ENCODE peak calls at places on chromosomes 1 and 21, in ten cellular contexts. G is GM12865; Y is CD8-positive, alpha-beta T cell; Z is fibroblast of pulmonary artery; R is astrocyte of the spinal cord; O is Peyer's patch; E is CD8-positive, alpha-beta memory T cell; A is IMR-90; L is cardiac fibroblast; U is lower lobe of right lung. M is an unnamed sample.

GRCh38 chr1:18607289-18607760 is 23.3 kb upstream of the PAX7 start:
- DNase-seq in A (no peak), Z (no peak), E (no peak), G (no peak), Y (no peak), O (no peak), U (no peak), L (no peak), R (no peak), M (no peak)

GRCh38 chr21:42671778-42672593 is 18.6 kb downstream of the PDE9A start:
- DNase-seq in R (peak), E (no peak), U (no peak), O (no peak), Z (no peak), G (no peak), Y (no peak), A (no peak), L (no peak), M (no peak)

GRCh38 chr1:221858758-221859157 is 116.9 kb upstream of the DUSP10 start:
- DNase-seq in A (peak), O (no peak), G (no peak), L (peak), R (peak), E (no peak), Y (no peak), U (no peak), Z (peak), M (no peak)

GRCh38 chr1:157966034-157966671 is 27.3 kb upstream of the KIRREL1 start:
- DNase-seq in L (peak), O (peak), E (no peak), G (no peak), Z (peak), Y (no peak), A (peak), U (no peak), R (peak), M (no peak)

GRCh38 chr1:209688746-209689234 is 13.6 kb downstream of the G0S2 start:
- DNase-seq in R (peak), A (peak), L (peak), Y (no peak), O (no peak), Z (peak), E (no peak), U (no peak), G (no peak), M (no peak)

GRCh38 chr1:39647247-39647646 is 7.8 kb upstream of the HEYL start:
- DNase-seq in O (no peak), A (no peak), Z (no peak), Y (no peak), G (no peak), U (no peak), L (no peak), R (no peak), E (no peak), M (no peak)

GRCh38 chr1:39694026-39694425 is 2.8 kb upstream of the HPCAL4 start:
- DNase-seq in G (no peak), Z (no peak), U (no peak), A (no peak), Y (no peak), L (no peak), E (no peak), O (no peak), R (no peak), M (no peak)

GRCh38 chr1:16372535-16373340 is 5.7 kb downstream of the SZRD1 start:
- DNase-seq in E (no peak), Y (no peak), Z (no peak), U (no peak), L (peak), R (no peak), A (peak), G (no peak), O (no peak), M (no peak)

GRCh38 chr1:162943627-162944026 is 82.7 kb upstream of the CCDC190 start:
- DNase-seq in R (peak), U (no peak), L (peak), O (no peak), Y (no peak), E (no peak), A (peak), Z (no peak), G (no peak), M (no peak)

GRCh38 chr1:202642619-202643291 is 67.5 kb downstream of the SYT2 start:
- DNase-seq in E (no peak), Y (no peak), A (no peak), O (no peak), U (no peak), G (no peak), Z (no peak), R (no peak), L (no peak), M (no peak)

GRCh38 chr1:3433596-3434320 is 20.7 kb upstream of the ARHGEF16 start:
- DNase-seq in R (no peak), Y (no peak), G (no peak), L (no peak), O (no peak), U (peak), A (no peak), Z (no peak), E (peak), M (no peak)

GRCh38 chr1:160365325-160365724 is 1.5 kb upstream of the NHLH1 start:
- DNase-seq in Z (no peak), R (no peak), Y (no peak), U (no peak), G (no peak), E (no peak), L (no peak), O (no peak), A (no peak), M (no peak)

GRCh38 chr1:92441316-92442311 is 45.1 kb downstream of the GFI1 start:
- DNase-seq in A (no peak), R (no peak), O (peak), G (no peak), Z (no peak), U (no peak), Y (no peak), E (no peak), L (no peak), M (no peak)

GRCh38 chr21:42381347-42381984 is 14.4 kb downstream of the TMPRSS3 start:
- DNase-seq in Z (peak), R (peak), Y (peak), G (peak), L (peak), E (peak), O (peak), A (peak), U (peak), M (peak)

GRCh38 chr21:42505090-42505726 is 8.4 kb upstream of the SLC37A1 start:
- DNase-seq in G (peak), Y (no peak), Z (no peak), U (no peak), A (no peak), L (no peak), O (no peak), R (no peak), E (no peak), M (no peak)

GRCh38 chr1:228044961-228045360 is 37.5 kb upstream of the ARF1 start:
- DNase-seq in A (no peak), Z (no peak), G (no peak), L (no peak), O (peak), R (no peak), E (no peak), U (peak), Y (no peak), M (no peak)

GRCh38 chr1:202584707-202585590 is 125.3 kb downstream of the SYT2 start:
- DNase-seq in L (no peak), E (no peak), U (no peak), R (no peak), A (peak), Z (no peak), G (no peak), Y (no peak), O (no peak), M (no peak)

GRCh38 chr1:40316595-40317393 is at the start of gene COL9A2:
- DNase-seq in Y (peak), A (no peak), U (peak), Z (no peak), R (no peak), L (no peak), O (no peak), G (peak), E (peak), M (no peak)

GRCh38 chr1:210487021-210487420 is 158.3 kb downstream of the HHAT start:
- DNase-seq in Z (no peak), R (no peak), G (no peak), E (no peak), L (no peak), Y (no peak), A (no peak), U (no peak), O (no peak), M (no peak)

GRCh38 chr1:38474738-38475623 is 384.6 kb downstream of the RRAGC start:
- DNase-seq in U (no peak), G (peak), Z (no peak), A (no peak), O (no peak), L (no peak), Y (no peak), E (no peak), R (no peak), M (no peak)

GRCh38 chr21:22584308-22584707 is 1586.1 kb downstream of the NCAM2 start:
- DNase-seq in Y (no peak), A (no peak), E (no peak), U (no peak), R (no peak), G (no peak), Z (no peak), O (no peak), L (no peak), M (no peak)

GRCh38 chr1:230147253-230148193 is 80.5 kb downstream of the GALNT2 start:
- DNase-seq in Y (no peak), A (no peak), R (no peak), O (no peak), L (no peak), E (no peak), Z (no peak), G (no peak), U (no peak), M (no peak)

GRCh38 chr1:153679337-153680119 is 1.0 kb downstream of the NPR1 start:
- DNase-seq in Z (peak), O (no peak), L (peak), E (peak), A (no peak), U (peak), Y (peak), R (no peak), G (no peak), M (no peak)

DNA sequence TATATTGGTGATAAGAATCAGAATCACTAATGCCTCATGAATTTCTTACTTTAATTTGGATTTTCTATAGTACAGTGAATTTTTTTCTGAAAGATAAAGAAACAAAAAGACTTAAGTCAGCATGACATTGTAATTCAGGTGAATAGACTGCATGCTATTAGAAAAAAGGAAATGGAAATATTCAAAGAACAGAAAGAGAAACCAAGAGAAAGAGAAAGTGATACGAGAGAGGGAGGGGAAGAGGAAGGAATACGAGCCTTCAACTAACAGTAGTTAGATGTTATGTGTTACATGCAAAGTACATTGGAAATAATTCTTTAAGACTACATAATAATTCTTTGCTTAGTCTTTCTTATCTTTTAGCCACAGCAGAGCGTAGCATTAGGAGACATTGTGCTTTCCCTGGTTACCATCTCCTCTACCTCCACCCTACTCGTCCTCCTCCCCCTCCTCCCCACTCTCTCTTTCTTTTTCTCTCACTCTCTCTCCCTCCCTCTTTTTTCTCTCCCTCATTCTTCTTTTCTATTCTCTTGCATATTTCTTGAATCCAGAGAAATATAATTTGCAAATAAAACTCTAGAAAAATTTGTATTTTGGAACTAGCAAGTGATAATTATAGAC is 46.4 kb upstream of the ADGRL4 start:
- DNase-seq in G (no peak), E (no peak), L (no peak), O (no peak), U (no peak), A (no peak), R (no peak), Y (no peak), Z (no peak), M (no peak)
- H3K4me3 ChIP-seq in G (peak), E (no peak), L (no peak), O (no peak), U (peak), A (no peak), R (no peak), Y (no peak), Z (peak), M (no peak)

DNA sequence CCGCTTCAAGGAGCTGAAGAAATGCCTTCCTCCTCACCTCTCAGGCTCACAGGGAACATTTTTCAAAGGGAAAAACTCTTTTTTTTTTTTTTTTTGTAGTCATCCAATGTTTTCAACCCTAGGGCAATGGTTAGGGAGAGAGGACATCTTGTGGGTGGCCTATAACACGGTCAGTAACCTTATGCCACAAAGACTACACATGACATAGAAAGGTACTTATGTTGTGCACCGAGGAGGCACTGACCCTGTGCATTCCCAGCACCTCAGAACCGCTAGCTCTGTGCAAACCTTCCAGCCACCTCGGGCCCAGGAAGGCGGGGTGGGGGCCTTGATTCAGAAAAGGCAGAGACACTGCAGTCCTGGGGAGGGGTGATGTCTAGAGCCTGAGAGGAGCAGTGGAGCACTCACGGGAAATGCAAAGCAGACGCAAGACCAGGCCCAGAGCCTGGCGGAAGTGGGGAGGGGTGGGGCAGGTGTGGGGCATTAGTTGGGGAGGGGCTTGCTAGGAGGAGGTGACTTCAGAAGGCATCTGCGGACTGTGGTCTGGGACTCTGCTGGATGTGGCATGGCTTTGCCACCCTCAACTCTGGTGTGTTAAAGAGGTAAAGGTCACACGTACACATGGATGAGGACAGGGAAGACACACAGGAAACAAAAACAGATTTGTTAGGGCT is 68.6 kb downstream of the MDM4 start:
- DNase-seq in G (peak), A (no peak), O (no peak), U (no peak), Z (no peak), R (no peak), Y (peak), E (peak), L (no peak), M (peak)
- H3K4me3 ChIP-seq in G (no peak), A (no peak), O (no peak), U (no peak), Z (no peak), R (no peak), Y (no peak), E (no peak), L (no peak), M (no peak)

DNA sequence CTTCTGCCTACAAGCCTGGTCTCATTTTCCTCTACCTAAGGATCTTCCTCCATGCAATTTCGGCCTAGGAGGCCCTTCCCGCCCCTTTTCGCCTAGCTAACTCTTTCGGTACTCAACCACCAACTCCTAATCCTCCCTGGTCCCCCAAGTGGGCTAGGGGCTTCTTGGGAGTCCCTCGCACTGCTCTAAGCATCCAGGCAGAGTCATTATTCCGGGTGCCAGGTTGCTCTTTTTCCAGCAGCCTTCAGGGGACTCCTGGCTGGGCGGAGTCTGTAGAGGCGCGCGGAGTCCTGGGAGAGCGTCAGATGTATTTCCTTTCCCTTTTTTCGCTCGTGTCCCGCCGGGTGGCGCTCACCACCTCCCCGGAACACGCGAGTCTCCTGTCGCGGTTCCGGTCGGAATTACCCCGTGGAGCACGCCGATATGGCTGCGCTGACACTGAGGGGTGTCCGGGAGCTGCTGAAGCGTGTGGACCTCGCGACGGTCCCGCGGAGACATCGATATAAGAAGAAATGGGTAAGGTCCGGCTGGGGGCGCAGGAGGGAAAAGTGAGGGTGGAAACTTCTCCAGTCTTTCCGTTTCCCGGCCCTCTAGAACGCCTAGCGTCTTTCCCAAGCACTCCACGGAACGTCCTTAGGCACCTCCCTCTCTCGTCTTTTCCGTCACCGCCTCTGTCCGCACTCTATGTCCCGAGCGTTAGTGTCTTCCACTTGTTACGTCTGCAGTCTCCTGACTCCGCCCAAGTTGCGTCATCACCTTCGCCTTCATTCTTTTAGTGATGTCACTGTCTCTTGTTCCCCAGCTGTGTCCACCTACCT is at the start of gene NSUN4:
- DNase-seq in Y (peak), R (peak), O (peak), U (peak), G (peak), E (peak), A (peak), Z (peak), L (peak), M (peak)
- H3K4me3 ChIP-seq in Y (peak), R (peak), O (peak), U (peak), G (peak), E (peak), A (peak), Z (peak), L (peak), M (peak)

GRCh38 chr1:24957808-24958752 is 28.0 kb upstream of the RUNX3 start:
- DNase-seq in O (peak), L (no peak), U (no peak), R (no peak), Y (no peak), E (no peak), Z (no peak), A (no peak), G (no peak), M (no peak)

GRCh38 chr1:24960071-24960801 is 30.2 kb upstream of the RUNX3 start:
- DNase-seq in Y (no peak), R (no peak), O (peak), Z (no peak), A (no peak), E (no peak), U (no peak), L (no peak), G (no peak), M (no peak)

GRCh38 chr1:24961334-24961733 is 31.3 kb upstream of the RUNX3 start:
- DNase-seq in A (no peak), O (peak), G (no peak), L (no peak), Y (peak), Z (no peak), R (no peak), E (no peak), U (no peak), M (no peak)

GRCh38 chr1:24958766-24959622 is 28.9 kb upstream of the RUNX3 start:
- DNase-seq in Y (no peak), G (no peak), R (no peak), U (no peak), Z (no peak), L (no peak), A (no peak), O (peak), E (no peak), M (no peak)

GRCh38 chr1:24959623-24959975 is 29.5 kb upstream of the RUNX3 start:
- DNase-seq in L (peak), O (peak), Z (no peak), Y (no peak), G (no peak), R (no peak), A (no peak), U (no peak), E (no peak), M (no peak)
- H3K4me3 ChIP-seq in L (no peak), O (no peak), Z (no peak), Y (no peak), G (peak), R (no peak), A (no peak), U (no peak), E (no peak), M (no peak)

GRCh38 chr1:6261615-6261995 is 707 bp upstream of the GPR153 start:
- DNase-seq in Y (no peak), Z (no peak), U (no peak), O (no peak), A (no peak), G (no peak), E (no peak), L (no peak), R (no peak), M (no peak)
- H3K4me3 ChIP-seq in Y (no peak), Z (peak), U (peak), O (peak), A (no peak), G (peak), E (no peak), L (no peak), R (peak), M (no peak)

DNA sequence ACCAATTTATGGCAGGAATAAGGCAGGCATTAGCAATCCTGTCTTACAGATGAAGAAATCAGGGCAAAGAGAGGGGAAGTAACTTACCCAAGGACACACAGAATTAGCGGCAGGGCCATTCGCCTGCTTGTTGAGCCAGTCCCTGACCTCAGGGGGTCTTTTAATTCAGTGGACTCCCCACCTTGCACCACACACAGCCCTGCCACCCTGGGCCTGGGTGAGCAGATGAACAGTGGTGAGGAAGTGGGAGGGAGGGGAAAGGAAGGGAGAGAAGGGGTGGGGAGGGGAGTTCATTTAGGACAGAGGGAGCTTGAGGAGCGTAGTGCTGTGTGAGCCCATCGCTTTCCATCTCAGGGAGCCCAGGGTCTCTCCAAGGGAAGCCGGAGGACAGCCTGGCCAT is 34.7 kb downstream of the GLIS1 start:
- DNase-seq in O (no peak), G (no peak), E (no peak), Z (no peak), A (no peak), L (no peak), Y (no peak), R (no peak), U (no peak), M (no peak)
- H3K4me3 ChIP-seq in O (no peak), G (no peak), E (no peak), Z (no peak), A (no peak), L (no peak), Y (no peak), R (no peak), U (no peak), M (no peak)

DNA sequence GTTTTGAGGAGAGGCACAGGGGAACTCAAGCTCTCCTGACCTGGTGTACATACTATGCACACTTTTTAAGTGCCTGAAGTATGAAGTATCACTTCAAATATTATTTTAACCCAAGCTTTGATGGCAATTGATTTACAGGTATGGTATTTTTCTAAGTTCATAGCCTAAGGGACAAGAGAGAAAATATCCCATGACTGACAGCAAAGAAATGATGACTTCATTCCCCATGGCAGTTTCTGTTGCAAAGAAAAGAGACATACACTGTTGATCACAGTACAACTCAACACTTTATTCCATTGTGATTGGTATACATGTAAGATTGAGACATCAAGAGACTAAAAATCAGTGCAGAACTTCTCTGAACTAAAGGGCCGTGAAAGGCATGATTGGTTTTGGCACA is 41.8 kb upstream of the BCL10 start:
- DNase-seq in O (no peak), E (no peak), Y (no peak), R (no peak), U (no peak), Z (no peak), A (no peak), L (no peak), G (no peak), M (no peak)
- H3K4me3 ChIP-seq in O (no peak), E (no peak), Y (no peak), R (no peak), U (no peak), Z (no peak), A (no peak), L (no peak), G (no peak), M (no peak)

M was measured in Jurkat, Clone E6-1.